ENCODE peak calls at places on chromosomes 5 and 9, in four cellular contexts. M is thyroid gland; U is CD4-positive, alpha-beta T cell; R is NT2/D1. H is an unnamed sample.

GRCh38 chr5:72722792-72723402 is 93.6 kb upstream of the TNPO1 start:
- DNase-seq in M (no peak), U (no peak), R (no peak), H (no peak)

GRCh38 chr5:162323471-162323870 is 255.9 kb downstream of the GABRG2 start:
- DNase-seq in M (no peak), U (no peak), R (no peak), H (no peak)

GRCh38 chr9:98031935-98032334 is 24.6 kb upstream of the NANS start:
- DNase-seq in M (no peak), U (no peak), R (no peak), H (no peak)

GRCh38 chr9:115591584-115591984 is 473.6 kb upstream of the TNC start:
- DNase-seq in M (peak; percentile 57), U (no peak), R (peak; percentile 88), H (peak; percentile 79)

GRCh38 chr5:88388476-88389170 is 120.0 kb upstream of the TMEM161B start:
- DNase-seq in M (no peak), U (no peak), R (peak; percentile 57), H (no peak)

GRCh38 chr5:4514067-4514648 is 626.0 kb upstream of the ADAMTS16 start:
- DNase-seq in M (no peak), U (no peak), R (no peak), H (no peak)

GRCh38 chr5:154238776-154239481 is 48.4 kb downstream of the GALNT10 start:
- DNase-seq in M (no peak), U (no peak), R (no peak), H (no peak)

GRCh38 chr9:20352531-20352930 is 269.8 kb downstream of the MLLT3 start:
- DNase-seq in M (no peak), U (no peak), R (no peak), H (no peak)

GRCh38 chr5:166430491-166431319 is 1860.7 kb upstream of the WWC1 start:
- DNase-seq in M (no peak), U (no peak), R (peak; percentile 89), H (no peak)

GRCh38 chr5:179258922-179259730 is 86.1 kb downstream of the ADAMTS2 start:
- DNase-seq in M (no peak), U (no peak), R (no peak), H (no peak)

GRCh38 chr5:179259731-179260323 is 85.4 kb downstream of the ADAMTS2 start:
- DNase-seq in M (no peak), U (no peak), R (no peak), H (peak; percentile 1)

GRCh38 chr5:179257190-179257741 is 88.0 kb downstream of the ADAMTS2 start:
- DNase-seq in M (no peak), U (no peak), R (no peak), H (no peak)

GRCh38 chr5:179256229-179257189 is 88.8 kb downstream of the ADAMTS2 start:
- DNase-seq in M (no peak), U (no peak), R (no peak), H (no peak)

DNA sequence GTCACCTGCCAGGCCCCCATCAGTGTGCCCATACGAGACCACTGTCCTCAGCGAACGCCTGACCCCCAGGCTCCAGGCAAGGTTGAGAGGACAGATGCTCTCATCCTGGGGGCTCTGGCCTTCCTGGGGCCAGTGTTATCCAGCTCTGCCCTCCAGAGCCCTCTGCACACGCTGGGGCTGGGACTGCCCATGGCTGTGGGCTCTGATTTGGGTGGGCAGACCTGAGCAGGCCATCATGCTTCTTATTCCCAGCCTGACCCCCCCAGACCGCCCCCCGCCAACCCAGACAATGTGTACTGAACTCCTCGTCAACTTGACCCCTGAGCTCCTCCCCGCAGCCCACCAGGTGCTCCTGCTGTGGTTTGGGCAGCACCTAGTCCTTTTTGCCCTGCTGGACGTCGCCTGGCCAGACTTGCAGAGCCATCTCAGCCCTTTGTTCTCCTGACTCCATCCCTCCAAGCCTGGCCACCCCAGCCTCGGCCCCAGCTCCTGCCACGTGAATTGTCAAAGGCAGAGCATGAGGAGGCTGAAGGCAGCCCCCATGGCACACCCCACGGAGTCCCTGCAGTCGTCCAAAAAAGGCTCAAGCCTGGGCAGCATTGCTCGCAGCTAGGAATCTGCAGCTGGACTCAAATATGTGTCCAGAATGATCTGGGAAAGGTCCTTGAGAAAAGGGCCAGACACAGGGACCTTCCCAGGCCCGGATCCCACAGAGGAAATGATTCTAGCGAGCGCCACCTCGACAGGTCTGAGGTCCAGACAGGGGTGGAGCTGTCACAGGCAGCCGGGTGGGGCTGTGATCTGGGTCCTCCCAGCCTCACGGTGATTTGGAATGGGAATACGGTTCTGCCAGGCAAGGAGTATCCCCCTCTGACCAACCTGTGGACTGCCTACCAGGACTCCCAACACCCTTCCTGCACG is 87.0 kb downstream of the ADAMTS2 start:
- DNase-seq in M (no peak), U (no peak), R (no peak), H (no peak)
- H3K9me3 ChIP-seq in M (no peaks in the 10 kb centered on the region), U (no peaks in the 10 kb centered on the region), R (no peaks in the 10 kb centered on the region), H (no peaks in the 10 kb centered on the region)

GRCh38 chr5:50343715-50344114 is 97.4 kb downstream of the EMB start:
- DNase-seq in M (no peak), U (no peak), R (no peak), H (no peak)
- H3K9me3 ChIP-seq in M (no peaks in the 10 kb centered on the region), U (no peaks in the 10 kb centered on the region), R (no peaks in the 10 kb centered on the region), H (no peaks in the 10 kb centered on the region)

DNA sequence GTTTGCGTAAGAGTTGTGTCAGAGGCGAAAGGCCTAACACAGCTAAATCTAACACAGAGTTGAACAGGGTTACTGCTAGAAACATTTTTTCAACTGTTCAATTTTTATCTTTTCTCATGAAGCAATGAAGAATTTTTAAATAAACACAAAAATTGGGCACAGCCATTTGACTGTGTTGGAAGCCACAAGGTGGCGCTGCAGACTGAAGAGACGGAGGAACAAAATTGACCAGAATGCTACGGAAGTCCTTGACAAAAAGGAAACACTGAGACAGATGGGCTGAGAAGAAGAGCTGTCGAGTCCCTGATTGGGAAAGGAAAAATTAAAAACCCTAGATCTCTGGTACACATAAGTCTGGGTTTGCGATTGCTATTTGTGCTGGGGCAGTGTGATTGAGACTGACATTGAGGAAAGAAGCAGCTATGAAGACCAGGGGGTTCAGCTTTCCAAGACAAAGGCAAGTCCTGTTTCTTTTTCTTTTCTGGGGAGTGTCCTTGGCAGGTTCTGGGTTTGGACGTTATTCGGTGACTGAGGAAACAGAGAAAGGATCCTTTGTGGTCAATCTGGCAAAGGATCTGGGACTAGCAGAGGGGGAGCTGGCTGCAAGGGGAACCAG is at the start of gene PCDHB9:
- DNase-seq in M (peak; percentile 29), U (no peak), R (peak; percentile 13), H (peak; percentile 36)
- H3K9me3 ChIP-seq in M (no peaks in the 10 kb centered on the region), U (peaks cover 17% of the 10 kb centered on the region), R (peaks cover 5% of the 10 kb centered on the region), H (peaks cover 24% of the 10 kb centered on the region)

GRCh38 chr9:77022783-77023440 is 3.5 kb downstream of the FOXB2 start:
- DNase-seq in M (no peak), U (no peak), R (no peak), H (no peak)

GRCh38 chr9:77019810-77020437 is 469 bp downstream of the FOXB2 start:
- DNase-seq in M (no peak), U (no peak), R (no peak), H (no peak)

GRCh38 chr9:77021928-77022782 is 2.7 kb downstream of the FOXB2 start:
- DNase-seq in M (no peak), U (no peak), R (no peak), H (no peak)

GRCh38 chr9:77020438-77021264 is 1.2 kb downstream of the FOXB2 start:
- DNase-seq in M (peak; percentile 50), U (no peak), R (no peak), H (peak; percentile 36)

GRCh38 chr9:77021289-77021927 is 2.0 kb downstream of the FOXB2 start:
- DNase-seq in M (no peak), U (no peak), R (no peak), H (no peak)
- H3K9me3 ChIP-seq in M (no peaks in the 10 kb centered on the region), U (no peaks in the 10 kb centered on the region), R (no peaks in the 10 kb centered on the region), H (no peaks in the 10 kb centered on the region)

DNA sequence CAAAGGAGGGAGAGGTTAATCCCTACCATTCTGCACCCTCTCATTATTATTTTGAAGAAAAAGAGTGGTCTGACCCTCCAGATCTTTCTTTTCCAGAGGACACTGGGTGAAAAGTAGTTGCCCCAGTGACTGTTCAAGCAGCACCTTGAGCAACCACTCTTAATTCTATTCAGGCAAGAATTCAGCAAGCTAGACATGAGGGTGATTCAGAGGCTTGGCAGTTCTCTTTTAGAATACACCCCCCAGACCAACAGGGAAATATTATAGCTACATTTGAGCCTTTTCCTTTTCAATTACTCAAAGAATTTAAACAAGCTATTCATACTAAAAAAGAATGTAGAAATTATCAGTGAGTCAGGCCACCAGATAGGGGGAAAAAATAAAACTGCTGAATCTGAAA is 178.3 kb downstream of the MRPS30 start:
- DNase-seq in M (peak; percentile 32), U (no peak), R (no peak), H (no peak)
- H3K9me3 ChIP-seq in M (no peaks in the 10 kb centered on the region), U (peaks cover 33% of the 10 kb centered on the region), R (peaks cover 32% of the 10 kb centered on the region), H (no peaks in the 10 kb centered on the region)

DNA sequence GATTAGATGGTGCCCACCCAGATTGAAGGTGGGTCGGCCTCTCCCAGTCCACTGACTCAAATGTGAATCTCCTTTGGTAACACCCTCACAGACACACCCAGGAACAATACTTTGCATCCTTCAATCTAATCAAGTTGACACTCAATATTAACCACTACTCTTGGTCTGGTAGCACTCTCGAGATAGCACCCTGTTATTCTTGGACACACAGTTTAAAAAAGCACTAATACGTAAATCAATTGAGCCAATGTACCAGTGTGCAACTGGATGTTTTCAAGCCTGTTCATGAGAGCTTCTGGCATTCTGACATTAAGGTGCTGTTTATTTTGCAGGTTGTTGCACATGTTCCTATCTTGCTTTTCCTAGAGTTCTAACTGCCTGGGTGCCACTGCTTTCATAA is 35.3 kb downstream of the MARCHF3 start:
- DNase-seq in M (no peak), U (no peak), R (no peak), H (no peak)
- H3K9me3 ChIP-seq in M (no peaks in the 10 kb centered on the region), U (no peaks in the 10 kb centered on the region), R (no peaks in the 10 kb centered on the region), H (no peaks in the 10 kb centered on the region)